ENCODE peak calls at places on chromosomes 2 and 18, in nine cellular contexts. I is cardiac muscle cell; G is transverse colon; T is CD8-positive, alpha-beta T cell; X is body of pancreas; D is heart left ventricle; F is spleen; A is HCT116; E is A549. R is an unnamed sample.

GRCh38 chr2:236758406-236758805 is 188.8 kb downstream of the ACKR3 start:
- DNase-seq in I (no peak), G (no peak), T (no peak), X (no peak), D (no peak), F (no peak), A (no peak), E (no peak), R (no peak)

GRCh38 chr2:152304845-152305244 is 30.1 kb upstream of the FMNL2 start:
- DNase-seq in I (peak; percentile 83), G (no peak), T (no peak), X (no peak), D (no peak), F (no peak), A (no peak), E (no peak), R (no peak)

GRCh38 chr18:56937874-56938273 is 209.0 kb upstream of the BOD1L2 start:
- DNase-seq in I (peak; percentile 9), G (no peak), T (no peak), X (no peak), D (no peak), F (no peak), A (no peak), E (no peak), R (no peak)

GRCh38 chr2:214550774-214551173 is 139.9 kb downstream of the VWC2L start:
- DNase-seq in I (no peak), G (no peak), T (no peak), X (no peak), D (no peak), F (no peak), A (no peak), E (no peak), R (no peak)

GRCh38 chr2:216362730-216363129 is 9.6 kb downstream of the MARCHF4 start:
- DNase-seq in I (peak; percentile 95), G (no peak), T (no peak), X (no peak), D (no peak), F (no peak), A (no peak), E (no peak), R (no peak)

GRCh38 chr2:185147361-185147760 is 549.0 kb downstream of the ZNF804A start:
- DNase-seq in I (no peak), G (no peak), T (no peak), X (no peak), D (no peak), F (no peak), A (no peak), E (no peak), R (no peak)

GRCh38 chr2:239184968-239185903 is 215.6 kb downstream of the HDAC4 start:
- DNase-seq in I (no peak), G (peak; percentile 5), T (no peak), X (peak; percentile 6), D (no peak), F (no peak), A (no peak), E (no peak), R (no peak)

GRCh38 chr2:172300851-172301250 is 126.5 kb upstream of the ITGA6 start:
- DNase-seq in I (no peak), G (no peak), T (no peak), X (no peak), D (no peak), F (no peak), A (no peak), E (no peak), R (peak; percentile 17)

GRCh38 chr2:231347081-231347480 is 48.4 kb upstream of the B3GNT7 start:
- DNase-seq in I (peak; percentile 32), G (peak; percentile 40), T (no peak), X (no peak), D (no peak), F (no peak), A (no peak), E (no peak), R (no peak)

DNA sequence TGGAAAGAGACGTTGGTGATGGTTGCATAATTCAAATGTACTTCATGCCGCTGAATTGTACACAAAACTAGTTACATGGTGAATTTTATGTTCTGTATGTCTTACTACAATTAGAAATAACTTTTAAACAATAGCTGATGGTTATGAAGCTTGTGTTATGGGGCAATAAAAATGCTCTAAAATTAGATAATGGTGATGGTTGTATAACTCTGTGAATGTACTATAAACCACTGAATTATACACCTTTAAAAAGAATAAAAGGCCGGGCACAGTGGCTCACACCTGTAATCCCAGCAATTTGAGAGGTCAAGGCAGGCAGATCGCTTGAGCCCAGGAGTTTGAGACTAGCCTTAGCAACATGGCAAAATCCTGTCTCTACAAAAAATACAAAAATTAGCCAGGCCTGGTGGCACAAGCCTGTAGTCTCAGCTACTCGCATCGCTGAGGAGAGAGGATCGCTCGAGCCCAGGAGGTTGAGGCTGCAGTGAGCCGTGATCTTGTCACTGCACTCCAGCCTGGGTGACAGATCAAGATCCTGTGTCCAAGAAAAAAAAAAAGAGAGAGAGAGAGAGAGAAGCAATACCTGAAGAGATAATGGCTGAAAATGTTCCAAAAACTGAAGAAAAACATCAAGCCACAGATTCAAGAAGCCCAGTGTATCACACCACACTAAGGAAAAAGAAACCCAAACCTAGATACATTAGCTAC is 6.3 kb downstream of the RNU4ATAC start:
- DNase-seq in I (no peak), G (no peak), T (no peak), X (no peak), D (no peak), F (no peak), A (no peak), E (no peak), R (no peak)
- H3K4me1 ChIP-seq in I (peaks cover 11% of the 10 kb centered on the region), G (peaks cover 30% of the 10 kb centered on the region), T (no peaks in the 10 kb centered on the region), X (peaks cover 11% of the 10 kb centered on the region), D (peaks cover 76% of the 10 kb centered on the region), F (peaks cover 55% of the 10 kb centered on the region), A (peaks cover 11% of the 10 kb centered on the region), E (peaks cover 13% of the 10 kb centered on the region), R (peaks cover 10% of the 10 kb centered on the region)

GRCh38 chr2:136361521-136361920 is 243.6 kb upstream of the CXCR4 start:
- DNase-seq in I (no peak), G (no peak), T (no peak), X (no peak), D (no peak), F (no peak), A (no peak), E (no peak), R (no peak)

GRCh38 chr2:136360790-136361189 is 242.8 kb upstream of the CXCR4 start:
- DNase-seq in I (no peak), G (no peak), T (no peak), X (no peak), D (no peak), F (no peak), A (no peak), E (no peak), R (no peak)

GRCh38 chr2:136363470-136363869 is 245.5 kb upstream of the CXCR4 start:
- DNase-seq in I (no peak), G (no peak), T (no peak), X (no peak), D (no peak), F (no peak), A (no peak), E (no peak), R (no peak)

GRCh38 chr2:136363921-136364320 is 246.0 kb upstream of the CXCR4 start:
- DNase-seq in I (peak; percentile 10), G (no peak), T (no peak), X (no peak), D (no peak), F (no peak), A (no peak), E (no peak), R (no peak)

GRCh38 chr2:136362676-136363390 is 244.9 kb upstream of the CXCR4 start:
- DNase-seq in I (no peak), G (no peak), T (no peak), X (no peak), D (no peak), F (no peak), A (no peak), E (no peak), R (no peak)
- H3K4me3 ChIP-seq in I (no peak overlapping the region), G (no peak overlapping the region), T (no peak overlapping the region), X (no peak overlapping the region), D (no peak overlapping the region), F (no peak overlapping the region), A (no peak overlapping the region), E (no peak overlapping the region), R (no peak overlapping the region)

GRCh38 chr18:58668211-58668610 is 3.1 kb upstream of the MALT1 start:
- DNase-seq in I (no peak), G (no peak), T (no peak), X (no peak), D (no peak), F (no peak), A (peak; percentile 22), E (no peak), R (no peak)

GRCh38 chr18:58670561-58671121 is 624 bp upstream of the MALT1 start:
- DNase-seq in I (no peak), G (no peak), T (no peak), X (no peak), D (no peak), F (peak; percentile 70), A (peak; percentile 35), E (no peak), R (no peak)

GRCh38 chr18:58669731-58670379 is 1.4 kb upstream of the MALT1 start:
- DNase-seq in I (no peak), G (no peak), T (no peak), X (no peak), D (no peak), F (no peak), A (peak; percentile 78), E (peak; percentile 54), R (no peak)

GRCh38 chr18:58671122-58671940 is at the start of gene MALT1:
- DNase-seq in I (peak; percentile 94), G (peak; percentile 97), T (peak; percentile 91), X (peak; percentile 94), D (peak; percentile 94), F (peak; percentile 99), A (peak; percentile 68), E (peak; percentile 55), R (peak; percentile 85)

DNA sequence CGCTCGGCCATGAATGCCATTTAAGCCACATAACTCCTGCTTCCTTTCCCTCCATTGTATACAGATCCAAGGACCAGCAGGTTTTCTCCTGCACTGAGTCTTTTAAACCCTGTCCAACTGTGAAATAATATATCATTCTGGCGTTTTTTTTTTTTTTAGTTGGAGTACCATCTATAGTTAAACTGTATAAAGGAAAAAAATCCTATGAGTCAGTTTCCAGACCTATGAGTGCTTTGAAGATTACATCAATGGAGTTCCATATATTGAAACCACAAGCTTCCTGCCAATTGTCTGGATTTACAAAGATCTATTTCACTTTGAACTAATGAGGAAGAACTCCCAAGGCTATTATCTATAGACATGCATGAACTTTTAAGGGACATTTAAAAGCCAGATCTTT is 2.4 kb upstream of the MALT1 start:
- DNase-seq in I (no peak), G (no peak), T (no peak), X (no peak), D (no peak), F (no peak), A (peak; percentile 47), E (no peak), R (no peak)
- TF ChIP-seq CTCF in I (no peak), G (no peak), T (no peak), X (no peak), D (no peak), F (no peak), A (no peak), E (no peak), R (no peak)

DNA sequence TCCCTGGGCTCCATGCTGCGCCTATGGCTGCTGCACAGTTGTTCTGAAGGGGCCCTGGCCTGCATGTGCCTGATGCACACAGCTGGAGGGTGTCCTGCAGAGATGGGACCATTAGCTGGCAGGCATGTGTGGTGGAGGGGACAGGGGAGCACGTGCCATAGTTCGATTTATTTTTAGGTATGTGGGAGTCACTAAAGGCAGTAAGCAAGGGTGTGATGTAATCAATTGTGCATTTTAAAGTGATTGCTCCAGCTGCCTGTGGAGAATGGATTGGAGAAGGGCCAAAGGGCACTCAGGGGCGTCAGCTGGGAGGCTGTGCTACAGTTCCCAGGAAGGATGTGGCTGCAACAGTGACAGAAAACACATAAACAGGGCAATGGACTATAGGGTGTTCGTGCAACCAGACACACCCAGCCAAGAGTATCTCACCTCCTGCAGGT is 205.1 kb downstream of the ARL4C start:
- DNase-seq in I (peak; percentile 80), G (peak; percentile 75), T (peak; percentile 58), X (peak; percentile 57), D (peak; percentile 42), F (no peak), A (no peak), E (no peak), R (peak; percentile 40)
- H3K4me1 ChIP-seq in I (no peaks in the 10 kb centered on the region), G (peaks cover 50% of the 10 kb centered on the region), T (peaks cover 77% of the 10 kb centered on the region), X (peaks cover 14% of the 10 kb centered on the region), D (peaks cover 14% of the 10 kb centered on the region), F (peaks cover 60% of the 10 kb centered on the region), A (peaks cover 19% of the 10 kb centered on the region), E (peaks cover 51% of the 10 kb centered on the region), R (peaks cover 25% of the 10 kb centered on the region)